ENCODE peak calls at places on chromosomes 3 and 15, in four cellular contexts. W is SK-N-SH, I is tibial artery, R is mammary epithelial cell. Z is an unnamed sample.

GRCh38 chr15:88897456-88898194 is 2.3 kb upstream of the HAPLN3 start:
- DNase-seq in W (peak; percentile 88), I (peak; percentile 82), R (peak; percentile 81), Z (peak; percentile 69)

GRCh38 chr3:128009952-128010846 is 42.0 kb upstream of the SEC61A1 start:
- DNase-seq in W (no peak), I (no peak), R (peak; percentile 50), Z (peak; percentile 32)

GRCh38 chr3:138408751-138409161 is 25.7 kb upstream of the ESYT3 start:
- DNase-seq in W (no peak), I (no peak), R (no peak), Z (peak; percentile 10)

GRCh38 chr3:128726691-128727031 is 678 bp downstream of the RAB7A start:
- DNase-seq in W (no peak), I (peak; percentile 72), R (peak; percentile 88), Z (peak; percentile 77)

GRCh38 chr15:25790003-25790660 is 73.0 kb downstream of the ATP10A start:
- DNase-seq in W (no peak), I (peak; percentile 76), R (no peak), Z (peak; percentile 95)

GRCh38 chr3:112688819-112689218 is 47.9 kb upstream of the CCDC80 start:
- DNase-seq in W (no peak), I (no peak), R (peak; percentile 62), Z (no peak)

GRCh38 chr3:81770710-81771109 is 9.3 kb upstream of the GBE1 start:
- DNase-seq in W (no peak), I (no peak), R (no peak), Z (no peak)

GRCh38 chr3:197466586-197467399 is 89.0 kb downstream of the BDH1 start:
- DNase-seq in W (peak; percentile 78), I (no peak), R (peak; percentile 56), Z (peak; percentile 80)

GRCh38 chr3:25442486-25442885 is 14.4 kb downstream of the RARB start:
- DNase-seq in W (no peak), I (no peak), R (no peak), Z (no peak)

GRCh38 chr3:20573175-20573574 is 387.2 kb upstream of the SGO1 start:
- DNase-seq in W (no peak), I (no peak), R (no peak), Z (no peak)

GRCh38 chr15:40845511-40846284 is 1.9 kb downstream of the SPINT1 start:
- DNase-seq in W (no peak), I (no peak), R (peak; percentile 94), Z (no peak)

GRCh38 chr3:103803787-103804186 is 1369.0 kb downstream of the ZPLD1 start:
- DNase-seq in W (no peak), I (no peak), R (no peak), Z (no peak)

GRCh38 chr15:72604794-72605193 is 49.7 kb upstream of the GOLGA6B start:
- DNase-seq in W (peak; percentile 24), I (no peak), R (no peak), Z (peak; percentile 11)

GRCh38 chr15:40893019-40893723 is 1.1 kb upstream of the VPS18 start:
- DNase-seq in W (no peak), I (no peak), R (peak; percentile 75), Z (no peak)

GRCh38 chr3:57158813-57159678 is 6.1 kb downstream of the IL17RD start:
- DNase-seq in W (no peak), I (no peak), R (peak; percentile 21), Z (no peak)

GRCh38 chr3:13700362-13700761 is 151.4 kb downstream of the FBLN2 start:
- DNase-seq in W (no peak), I (no peak), R (no peak), Z (no peak)

GRCh38 chr15:70672081-70672480 is 91.3 kb downstream of the UACA start:
- DNase-seq in W (no peak), I (no peak), R (no peak), Z (no peak)

GRCh38 chr3:191360620-191361019 is 30.3 kb upstream of the UTS2B start:
- DNase-seq in W (no peak), I (no peak), R (peak; percentile 65), Z (no peak)

GRCh38 chr3:191356586-191357439 is 26.5 kb upstream of the UTS2B start:
- DNase-seq in W (no peak), I (peak; percentile 37), R (peak; percentile 84), Z (peak; percentile 76)

GRCh38 chr3:191357909-191358308 is 27.6 kb upstream of the UTS2B start:
- DNase-seq in W (no peak), I (no peak), R (no peak), Z (no peak)

GRCh38 chr3:191361456-191361855 is 31.1 kb upstream of the UTS2B start:
- DNase-seq in W (no peak), I (no peak), R (no peak), Z (no peak)

GRCh38 chr3:191358929-191359328 is 28.6 kb upstream of the UTS2B start:
- DNase-seq in W (no peak), I (no peak), R (peak; percentile 44), Z (no peak)
- H3K4me3 ChIP-seq in W (no peak overlapping the region), I (no peak overlapping the region), R (no peak overlapping the region), Z (no peak overlapping the region)

GRCh38 chr3:6867269-6867668 is 6.4 kb downstream of the GRM7 start:
- DNase-seq in W (peak; percentile 57), I (no peak), R (no peak), Z (no peak)
- TF ChIP-seq CTCF in W (no peak), I (no peak), R (no peak), Z (no peak)

DNA sequence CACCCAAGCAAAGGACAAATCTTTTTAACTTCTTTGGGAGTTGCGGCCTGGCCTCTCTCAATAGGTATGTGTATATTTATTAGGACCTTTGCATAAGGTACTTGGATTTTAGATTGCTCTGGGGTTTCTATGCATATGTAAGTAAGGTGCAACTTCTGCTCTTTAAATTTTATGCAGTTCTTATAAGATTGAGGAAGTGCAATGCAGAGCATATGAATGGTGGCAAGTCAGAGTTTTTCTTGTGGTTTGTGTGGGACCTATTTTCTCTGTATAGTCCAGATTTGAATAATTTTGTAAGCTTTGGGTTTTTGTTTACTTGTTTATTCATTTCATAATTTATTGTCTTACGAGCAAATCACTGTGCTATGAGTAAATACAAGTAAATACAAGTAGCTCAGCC is 101.4 kb downstream of the ATG7 start:
- DNase-seq in W (no peak), I (no peak), R (no peak), Z (no peak)
- H3K4me3 ChIP-seq in W (no peak overlapping the region), I (no peak overlapping the region), R (no peak overlapping the region), Z (no peak overlapping the region)

DNA sequence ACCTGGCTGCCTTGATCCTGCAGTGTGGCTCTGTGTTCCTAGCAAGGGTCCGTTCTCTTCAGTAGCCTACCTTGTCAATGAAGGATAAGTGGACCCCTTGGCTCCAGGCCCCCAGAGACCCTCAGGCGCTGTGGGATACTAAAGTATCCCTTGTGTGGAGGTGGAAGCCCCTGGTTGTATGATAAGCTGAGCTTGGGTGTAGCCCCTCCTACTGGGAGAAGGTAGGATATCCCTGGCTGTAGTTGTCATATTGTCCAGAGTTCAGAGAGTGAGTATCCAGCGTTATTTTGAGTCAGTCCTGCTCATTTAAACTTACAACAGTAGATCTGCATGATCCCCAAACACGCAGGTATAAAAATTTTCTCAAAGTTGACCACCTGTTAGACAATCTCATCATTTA is 496.8 kb downstream of the CNTN4 start:
- DNase-seq in W (no peak), I (no peak), R (no peak), Z (no peak)
- TF ChIP-seq CTCF in W (no peak), I (no peak), R (no peak), Z (no peak)

GRCh38 chr3:179347108-179347382 is 464 bp upstream of the MFN1 start:
- DNase-seq in W (peak; percentile 18), I (no peak), R (no peak), Z (no peak)
- H3K4me3 ChIP-seq in W (peak overlapping the region; percentile 89), I (peak overlapping the region; percentile 69), R (peak overlapping the region; percentile 86), Z (peak overlapping the region; percentile 81)

GRCh38 chr15:66841953-66842681 is 140.1 kb downstream of the SMAD6 start:
- DNase-seq in W (peak; percentile 85), I (peak; percentile 91), R (peak; percentile 86), Z (peak; percentile 98)
- TF ChIP-seq CTCF in W (no peak), I (no peak), R (no peak), Z (no peak)

GRCh38 chr15:68427961-68428360 is 4.0 kb downstream of the ITGA11 start:
- DNase-seq in W (no peak), I (no peak), R (no peak), Z (no peak)

GRCh38 chr15:68431037-68431791 is 749 bp downstream of the ITGA11 start:
- DNase-seq in W (peak; percentile 63), I (peak; percentile 56), R (peak; percentile 4), Z (peak; percentile 16)

GRCh38 chr15:68428431-68428940 is 3.5 kb downstream of the ITGA11 start:
- DNase-seq in W (no peak), I (no peak), R (no peak), Z (no peak)

GRCh38 chr15:68430471-68431036 is 1.4 kb downstream of the ITGA11 start:
- DNase-seq in W (no peak), I (no peak), R (no peak), Z (no peak)

DNA sequence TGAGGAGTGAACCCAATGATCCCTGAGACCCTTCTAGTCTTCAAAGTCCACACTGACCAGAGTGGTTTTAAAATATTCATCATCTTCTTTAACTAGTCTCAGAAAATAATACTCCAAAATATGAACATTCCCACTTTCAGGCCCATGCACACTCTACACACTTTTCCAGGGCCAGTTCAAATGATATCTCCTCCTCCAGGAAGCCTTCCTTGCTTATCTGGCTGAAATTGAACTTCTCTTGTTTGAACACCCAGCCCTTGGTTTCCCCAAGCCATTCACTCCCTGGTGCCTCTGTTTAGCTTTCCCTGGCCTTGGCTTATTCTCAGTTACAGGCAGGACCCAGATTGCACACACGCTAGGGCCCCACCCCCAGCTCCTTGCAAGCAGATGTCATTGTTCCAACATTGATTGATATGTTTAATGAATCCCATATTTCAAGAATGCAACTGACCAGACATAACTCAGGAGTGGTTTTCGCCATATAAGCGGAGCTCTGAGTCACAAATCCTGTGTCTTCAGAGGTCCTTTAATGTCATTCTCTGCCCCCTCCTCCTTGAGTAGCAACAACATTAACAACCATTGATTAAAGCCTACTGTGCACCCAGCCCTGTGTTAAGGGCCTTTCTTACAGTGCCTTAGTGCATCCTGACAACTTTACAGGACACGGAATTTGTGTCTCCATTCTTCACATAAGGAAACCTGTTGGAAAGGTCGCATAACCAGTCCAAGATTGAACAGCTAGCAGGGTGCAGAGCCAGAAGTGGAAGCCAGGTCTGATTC is 2.1 kb downstream of the ITGA11 start:
- DNase-seq in W (no peak), I (no peak), R (no peak), Z (no peak)
- H3K4me3 ChIP-seq in W (no peak overlapping the region), I (peak overlapping the region; percentile 87), R (no peak overlapping the region), Z (no peak overlapping the region)

GRCh38 chr3:181741428-181741827 is 29.7 kb downstream of the SOX2 start:
- DNase-seq in W (no peak), I (no peak), R (no peak), Z (no peak)
- TF ChIP-seq CTCF in W (no peak), I (no peak), R (no peak), Z (no peak)

GRCh38 chr15:33874156-33874555 is 94.1 kb upstream of the CHRM5 start:
- DNase-seq in W (no peak), I (no peak), R (peak; percentile 1), Z (no peak)
- H3K4me3 ChIP-seq in W (no peak overlapping the region), I (no peak overlapping the region), R (no peak overlapping the region), Z (no peak overlapping the region)